ENCODE peak calls at places on chromosome 14, in five cellular contexts. Q, W, M, A and D are unnamed samples. For H3K4me1, the result is how much of the 10 kb centered on the place peaks cover.

GRCh38 chr14:64817631-64818030 is 62.1 kb downstream of the SPTB start:
- DNase-seq in Q (peak), W (no peak), M (no peak), A (no peak), D (no peak)

GRCh38 chr14:75829316-75829715 is 152.5 kb downstream of the TGFB3 start:
- DNase-seq in Q (no peak), W (no peak), M (no peak), A (no peak), D (no peak)

GRCh38 chr14:87097021-87097420 is 896.0 kb downstream of the GALC start:
- DNase-seq in Q (no peak), W (peak), M (no peak), A (no peak), D (no peak)

GRCh38 chr14:65101631-65102440 is 481 bp downstream of the MAX start:
- DNase-seq in Q (peak), W (no peak), M (peak), A (peak), D (peak)

GRCh38 chr14:28661171-28661772 is 105.3 kb upstream of the FOXG1 start:
- DNase-seq in Q (peak), W (peak), M (no peak), A (no peak), D (peak)

GRCh38 chr14:93655078-93655750 is 133.1 kb downstream of the PRIMA1 start:
- DNase-seq in Q (peak), W (peak), M (peak), A (no peak), D (peak)

GRCh38 chr14:104388631-104389325 is 190.8 kb upstream of the C14orf180 start:
- DNase-seq in Q (peak), W (no peak), M (peak), A (peak), D (no peak)

GRCh38 chr14:78764240-78764639 is 594.1 kb downstream of the NRXN3 start:
- DNase-seq in Q (peak), W (peak), M (no peak), A (no peak), D (peak)

GRCh38 chr14:96217381-96217913 is 12.8 kb downstream of the BDKRB2 start:
- DNase-seq in Q (no peak), W (no peak), M (no peak), A (no peak), D (no peak)

GRCh38 chr14:75379246-75379929 is 48.4 kb upstream of the JDP2 start:
- DNase-seq in Q (no peak), W (no peak), M (no peak), A (no peak), D (peak)

GRCh38 chr14:87772854-87773253 is 220.1 kb downstream of the GALC start:
- DNase-seq in Q (peak), W (no peak), M (no peak), A (no peak), D (peak)

GRCh38 chr14:35300228-35300627 is 8.0 kb downstream of the PSMA6 start:
- DNase-seq in Q (no peak), W (no peak), M (no peak), A (no peak), D (no peak)

GRCh38 chr14:35299708-35300107 is 7.5 kb downstream of the PSMA6 start:
- DNase-seq in Q (no peak), W (no peak), M (no peak), A (no peak), D (no peak)

GRCh38 chr14:35296505-35296904 is 4.3 kb downstream of the PSMA6 start:
- DNase-seq in Q (no peak), W (no peak), M (no peak), A (no peak), D (no peak)

GRCh38 chr14:35295845-35296161 is 3.6 kb downstream of the PSMA6 start:
- DNase-seq in Q (no peak), W (no peak), M (no peak), A (no peak), D (no peak)

GRCh38 chr14:35297677-35298076 is 5.5 kb downstream of the PSMA6 start:
- DNase-seq in Q (no peak), W (no peak), M (no peak), A (no peak), D (no peak)
- H3K4me1 ChIP-seq in Q (under half), W (under half), M (under half), A (half or more), D (under half)

GRCh38 chr14:37590096-37590809 is 4.8 kb downstream of the FOXA1 start:
- DNase-seq in Q (no peak), W (no peak), M (no peak), A (no peak), D (no peak)

GRCh38 chr14:37587881-37588666 is 7.0 kb downstream of the FOXA1 start:
- DNase-seq in Q (peak), W (no peak), M (no peak), A (no peak), D (peak)

GRCh38 chr14:37588956-37589737 is 5.9 kb downstream of the FOXA1 start:
- DNase-seq in Q (peak), W (no peak), M (no peak), A (no peak), D (peak)

GRCh38 chr14:37587438-37587837 is 7.6 kb downstream of the FOXA1 start:
- DNase-seq in Q (no peak), W (no peak), M (no peak), A (no peak), D (no peak)

DNA sequence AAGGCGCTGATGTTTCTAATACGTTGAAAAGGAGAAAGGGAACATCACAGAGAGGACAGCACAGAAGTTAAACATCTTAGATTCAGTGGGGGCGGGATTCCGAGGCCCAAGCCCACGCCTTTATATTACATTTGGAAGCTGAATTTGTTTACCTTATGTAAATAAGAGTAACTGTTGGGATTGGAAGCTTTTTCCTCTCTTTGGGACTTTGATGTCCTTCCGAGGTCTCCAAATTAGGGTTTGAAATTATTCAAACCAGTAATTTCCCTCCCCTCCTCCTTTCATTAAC is 6.4 kb downstream of the FOXA1 start:
- DNase-seq in Q (no peak), W (no peak), M (no peak), A (no peak), D (peak)
- H3K4me1 ChIP-seq in Q (under half), W (under half), M (under half), A (under half), D (half or more)

DNA sequence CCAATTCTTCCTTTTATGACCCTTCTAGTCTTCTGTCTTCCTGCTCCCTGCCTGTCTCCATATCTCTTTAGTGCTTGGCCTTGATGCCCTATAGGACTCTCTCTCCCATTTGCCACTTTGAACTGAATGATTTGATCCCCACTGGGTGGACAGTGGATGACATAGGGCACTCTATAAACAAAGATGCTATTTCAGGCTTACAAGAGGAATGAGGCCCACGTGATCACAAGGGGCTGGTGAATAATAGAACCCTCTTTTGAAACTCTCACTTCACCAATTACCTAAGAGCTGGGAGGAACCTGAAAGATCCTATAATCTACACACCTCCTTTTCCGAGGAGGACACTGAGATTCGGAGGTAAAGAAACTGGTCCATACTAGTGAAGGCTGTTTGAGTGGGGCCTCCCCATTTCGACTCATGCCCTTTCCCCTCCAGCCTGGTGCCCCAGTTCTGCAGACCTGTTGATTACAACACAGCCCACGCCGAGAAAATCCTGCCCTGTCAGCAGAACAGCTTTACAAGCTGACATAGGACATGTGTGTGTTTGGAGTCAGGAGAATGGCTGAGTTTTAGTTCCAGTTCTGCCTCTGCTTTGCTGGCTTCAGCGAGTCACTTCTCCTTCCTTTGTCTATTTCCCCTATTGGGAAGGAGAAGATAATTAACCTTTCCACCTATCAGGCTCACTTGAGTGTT is 400.3 kb downstream of the ZFP36L1 start:
- DNase-seq in Q (no peak), W (no peak), M (peak), A (no peak), D (no peak)
- H3K4me1 ChIP-seq in Q (under half), W (under half), M (under half), A (under half), D (under half)

GRCh38 chr14:51625170-51625569 is 26.5 kb upstream of the FRMD6 start:
- DNase-seq in Q (no peak), W (no peak), M (no peak), A (no peak), D (no peak)

GRCh38 chr14:51621654-51622053 is 30.1 kb upstream of the FRMD6 start:
- DNase-seq in Q (no peak), W (no peak), M (no peak), A (no peak), D (no peak)

GRCh38 chr14:51619551-51619950 is 32.2 kb upstream of the FRMD6 start:
- DNase-seq in Q (no peak), W (peak), M (no peak), A (no peak), D (no peak)

GRCh38 chr14:51620036-51620435 is 31.7 kb upstream of the FRMD6 start:
- DNase-seq in Q (no peak), W (no peak), M (no peak), A (no peak), D (no peak)

GRCh38 chr14:51622376-51622775 is 29.3 kb upstream of the FRMD6 start:
- DNase-seq in Q (no peak), W (no peak), M (no peak), A (no peak), D (no peak)
- H3K4me1 ChIP-seq in Q (under half), W (under half), M (under half), A (under half), D (under half)

DNA sequence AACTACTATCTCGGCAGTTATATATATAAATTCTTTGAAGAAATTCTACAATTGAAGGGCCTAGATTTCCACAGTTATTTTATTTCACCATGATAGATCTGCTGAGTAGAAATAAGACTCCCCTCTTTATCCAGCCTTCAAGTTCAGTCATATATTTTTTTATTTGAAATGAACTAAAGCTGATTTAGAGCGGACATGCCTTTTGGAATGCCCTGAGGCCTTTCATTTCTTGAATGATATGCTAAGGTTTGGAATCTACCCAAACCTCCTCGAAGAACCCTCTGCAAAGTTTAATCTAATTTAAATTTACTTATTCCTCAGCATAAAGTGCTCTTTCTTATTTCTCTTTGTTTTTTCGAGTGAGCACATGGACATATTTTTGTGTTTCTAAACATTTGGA is 15.1 kb downstream of the SIX1 start:
- DNase-seq in Q (no peak), W (no peak), M (no peak), A (no peak), D (no peak)
- H3K4me1 ChIP-seq in Q (under half), W (under half), M (under half), A (under half), D (under half)

GRCh38 chr14:22875003-22875747 is 3.6 kb downstream of the LRP10 start:
- DNase-seq in Q (no peak), W (no peak), M (no peak), A (no peak), D (no peak)

GRCh38 chr14:22870811-22871199 is 735 bp upstream of the LRP10 start:
- DNase-seq in Q (no peak), W (no peak), M (no peak), A (no peak), D (no peak)

GRCh38 chr14:22872833-22873520 is 1.4 kb downstream of the LRP10 start:
- DNase-seq in Q (no peak), W (no peak), M (no peak), A (no peak), D (no peak)

GRCh38 chr14:22871962-22872832 is 657 bp downstream of the LRP10 start:
- DNase-seq in Q (peak), W (peak), M (peak), A (peak), D (peak)

DNA sequence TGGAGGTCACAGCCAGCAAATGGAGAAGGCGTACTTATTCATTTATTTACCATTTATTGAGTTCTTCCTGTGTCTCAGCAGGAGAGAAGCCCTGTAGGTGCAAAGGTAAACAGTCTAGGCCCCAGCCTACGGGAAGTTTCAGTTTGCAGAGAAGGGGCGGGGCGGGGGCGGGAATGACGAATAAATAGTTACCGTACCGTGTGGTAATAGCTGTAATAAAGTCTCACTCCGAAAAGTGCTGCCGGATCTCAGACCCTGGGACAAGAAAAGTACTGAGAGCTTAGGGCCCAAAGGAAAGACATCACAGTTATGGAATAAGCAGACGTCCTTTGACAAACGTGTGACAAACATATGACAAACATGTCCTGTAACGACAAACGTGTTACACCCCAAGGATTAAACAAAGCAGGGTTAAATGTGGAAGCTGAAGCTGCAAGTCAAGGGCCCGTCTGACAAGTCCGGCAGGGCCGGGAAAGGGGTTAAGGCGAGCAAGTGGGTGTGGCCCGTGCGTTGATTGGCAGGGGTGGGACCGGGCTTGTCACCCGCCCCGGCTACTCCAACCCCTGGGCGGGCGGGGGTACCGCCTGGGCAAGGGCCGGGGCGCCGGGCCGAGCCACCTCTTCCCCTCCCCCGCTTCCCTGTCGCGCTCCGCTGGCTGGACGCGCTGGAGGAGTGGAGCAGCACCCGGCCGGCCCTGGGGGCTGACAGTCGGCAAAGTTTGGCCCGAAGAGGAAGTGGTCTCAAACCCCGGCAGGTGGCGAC is at the start of gene LRP10:
- DNase-seq in Q (peak), W (peak), M (peak), A (peak), D (peak)
- H3K4me1 ChIP-seq in Q (under half), W (under half), M (under half), A (under half), D (under half)

DNA sequence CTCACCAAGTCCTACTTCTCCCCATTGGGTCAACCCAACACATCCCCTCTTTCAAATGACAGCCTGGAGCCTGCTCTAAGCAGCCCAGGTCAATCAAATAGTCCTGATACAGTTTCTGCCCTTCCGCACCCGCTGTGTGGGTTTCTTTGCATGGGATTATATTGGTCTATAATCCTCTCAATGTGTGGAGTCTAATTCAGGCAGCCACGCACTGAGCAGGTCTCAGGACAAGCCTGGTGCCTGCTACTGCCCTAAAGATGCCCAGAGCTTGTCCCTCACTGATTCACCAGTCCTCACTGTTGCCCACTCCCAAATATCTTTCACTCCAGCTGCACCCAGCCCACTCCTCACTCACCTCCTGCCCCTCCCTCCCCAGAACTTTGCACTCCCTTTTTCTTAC is 16.4 kb downstream of the ACTN1 start:
- DNase-seq in Q (no peak), W (no peak), M (no peak), A (no peak), D (no peak)
- H3K4me1 ChIP-seq in Q (under half), W (half or more), M (under half), A (half or more), D (half or more)

GRCh38 chr14:51735851-51736250 is 84.1 kb downstream of the FRMD6 start:
- DNase-seq in Q (no peak), W (no peak), M (no peak), A (no peak), D (no peak)
- H3K4me1 ChIP-seq in Q (under half), W (under half), M (under half), A (under half), D (under half)

DNA sequence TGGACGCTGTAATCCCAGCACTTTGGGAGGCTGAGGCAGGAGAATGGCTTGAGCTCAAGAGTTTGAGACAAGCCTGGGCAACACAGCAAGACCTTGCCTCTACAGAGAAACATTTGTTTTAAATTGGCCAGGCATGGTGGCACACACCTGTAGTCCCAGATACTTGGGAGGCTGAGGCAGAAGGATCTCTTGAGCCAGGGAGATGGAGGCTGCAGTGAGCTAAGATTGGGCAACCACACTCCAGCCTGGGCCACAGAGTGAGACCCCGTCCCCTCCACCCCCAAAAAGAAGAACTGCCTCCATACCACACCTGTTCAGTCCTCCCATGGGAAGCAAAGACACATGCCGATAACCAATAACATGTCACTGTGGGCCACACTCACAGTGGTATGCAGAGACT is 19.2 kb downstream of the CCDC85C start:
- DNase-seq in Q (no peak), W (no peak), M (no peak), A (no peak), D (no peak)
- H3K4me1 ChIP-seq in Q (under half), W (under half), M (under half), A (under half), D (under half)

GRCh38 chr14:35351897-35352273 is 52.7 kb downstream of the NFKBIA start:
- DNase-seq in Q (peak), W (no peak), M (no peak), A (no peak), D (no peak)
- H3K4me1 ChIP-seq in Q (under half), W (under half), M (under half), A (under half), D (under half)